ENCODE peak calls at places on chromosomes 6 and 20, in six cellular contexts. Z is tibial nerve, X is A549, C is HepG2, J is suprapubic skin, H is GM12878. L is an unnamed sample. For H3K4me1, the result is how much of the 10 kb centered on the place peaks cover.

GRCh38 chr20:19993937-19994667 is 23.1 kb upstream of the NAA20 start:
- DNase-seq in Z (no peak), X (peak), C (no peak), J (no peak), H (no peak), L (no peak)

GRCh38 chr20:49381558-49382493 is 100.6 kb downstream of the KCNB1 start:
- DNase-seq in Z (peak), X (peak), C (no peak), J (no peak), H (no peak), L (peak)

GRCh38 chr20:57505991-57506390 is 18.9 kb downstream of the CTCFL start:
- DNase-seq in Z (no peak), X (no peak), C (no peak), J (no peak), H (no peak), L (no peak)

GRCh38 chr20:45835230-45836224 is 1.9 kb downstream of the SNX21 start:
- DNase-seq in Z (no peak), X (no peak), C (no peak), J (peak), H (no peak), L (peak)

GRCh38 chr6:149990672-149991402 is 27.1 kb downstream of the ULBP1 start:
- DNase-seq in Z (no peak), X (no peak), C (no peak), J (no peak), H (no peak), L (no peak)

GRCh38 chr6:96162711-96163120 is 146.9 kb downstream of the FUT9 start:
- DNase-seq in Z (no peak), X (no peak), C (no peak), J (no peak), H (no peak), L (no peak)

GRCh38 chr6:82396964-82397761 is 33.5 kb downstream of the TPBG start:
- DNase-seq in Z (no peak), X (peak), C (no peak), J (no peak), H (no peak), L (no peak)

GRCh38 chr20:38665094-38665493 is 59.2 kb upstream of the SLC32A1 start:
- DNase-seq in Z (no peak), X (no peak), C (peak), J (no peak), H (no peak), L (no peak)

GRCh38 chr20:38804682-38805501 is 605 bp upstream of the PPP1R16B start:
- DNase-seq in Z (no peak), X (no peak), C (no peak), J (no peak), H (peak), L (peak)

GRCh38 chr20:5061209-5061608 is 58.5 kb downstream of the PCNA start:
- DNase-seq in Z (no peak), X (peak), C (peak), J (no peak), H (no peak), L (no peak)

GRCh38 chr6:90764001-90764400 is 177.1 kb upstream of the MAP3K7 start:
- DNase-seq in Z (no peak), X (no peak), C (no peak), J (no peak), H (no peak), L (no peak)

GRCh38 chr6:19664050-19664449 is 173.1 kb upstream of the ID4 start:
- DNase-seq in Z (no peak), X (no peak), C (no peak), J (no peak), H (no peak), L (no peak)

GRCh38 chr20:49890651-49891361 is 24.5 kb downstream of the SPATA2 start:
- DNase-seq in Z (no peak), X (no peak), C (no peak), J (no peak), H (no peak), L (no peak)

GRCh38 chr6:112282217-112282616 is 27.9 kb upstream of the LAMA4 start:
- DNase-seq in Z (peak), X (peak), C (no peak), J (no peak), H (no peak), L (peak)
- TF ChIP-seq EP300 in Z (no peak), X (no peak), C (no peak), J (no peak), H (no peak), L (no peak)

GRCh38 chr6:108596947-108597346 is 36.2 kb downstream of the FOXO3 start:
- DNase-seq in Z (no peak), X (no peak), C (no peak), J (no peak), H (no peak), L (no peak)

GRCh38 chr6:108597601-108598315 is 37.0 kb downstream of the FOXO3 start:
- DNase-seq in Z (no peak), X (no peak), C (no peak), J (no peak), H (peak), L (no peak)

GRCh38 chr6:108591040-108591816 is 30.5 kb downstream of the FOXO3 start:
- DNase-seq in Z (no peak), X (no peak), C (no peak), J (no peak), H (no peak), L (no peak)

GRCh38 chr6:108592371-108593337 is 31.9 kb downstream of the FOXO3 start:
- DNase-seq in Z (no peak), X (no peak), C (no peak), J (no peak), H (peak), L (peak)

GRCh38 chr6:108594640-108595039 is 33.9 kb downstream of the FOXO3 start:
- DNase-seq in Z (no peak), X (no peak), C (no peak), J (no peak), H (no peak), L (no peak)
- H3K4me1 ChIP-seq in Z (under half), X (under half), C (under half), J (half or more), H (half or more), L (half or more)

GRCh38 chr6:119643866-119644265 is 294.3 kb upstream of the MAN1A1 start:
- DNase-seq in Z (no peak), X (no peak), C (no peak), J (no peak), H (no peak), L (no peak)

GRCh38 chr6:119647309-119647708 is 297.7 kb upstream of the MAN1A1 start:
- DNase-seq in Z (no peak), X (no peak), C (no peak), J (no peak), H (no peak), L (no peak)
- TF ChIP-seq EP300 in Z (no peak), X (no peak), C (no peak), J (no peak), H (no peak), L (no peak)

GRCh38 chr20:3081641-3082040 is 2.9 kb downstream of the AVP start:
- DNase-seq in Z (no peak), X (no peak), C (no peak), J (no peak), H (no peak), L (no peak)
- H3K4me1 ChIP-seq in Z (under half), X (under half), C (half or more), J (under half), H (under half), L (under half)